ENCODE peak calls at places on chromosomes 3 and 15, in five cellular contexts. N is Panc1, U is NCI-H82, D is astrocyte, O is DMS79 treated with DMSO at 0.1 percent for 48 hours. Y is an unnamed sample.
A peak's percentile ranks its signal among the peaks of the same experiment; 100 is the strongest.

GRCh38 chr3:5731100-5731499 is 543.6 kb downstream of the EDEM1 start:
- DNase-seq in N (no peak), U (peak; percentile 1), D (no peak), O (no peak), Y (no peak)

GRCh38 chr15:38229700-38230099 is 22.9 kb upstream of the SPRED1 start:
- DNase-seq in N (no peak), U (no peak), D (no peak), O (no peak), Y (no peak)

GRCh38 chr3:185846041-185846440 is 21.2 kb upstream of the IGF2BP2 start:
- DNase-seq in N (no peak), U (no peak), D (no peak), O (no peak), Y (no peak)

GRCh38 chr3:78732471-78732870 is 1035.3 kb downstream of the ROBO1 start:
- DNase-seq in N (no peak), U (peak; percentile 87), D (no peak), O (no peak), Y (no peak)

GRCh38 chr3:170360476-170360875 is 3.0 kb downstream of the SKIL start:
- DNase-seq in N (no peak), U (no peak), D (no peak), O (no peak), Y (no peak)

GRCh38 chr3:5133239-5133638 is 11.1 kb downstream of the ARL8B start:
- DNase-seq in N (no peak), U (no peak), D (no peak), O (no peak), Y (no peak)

GRCh38 chr3:161854232-161854771 is 357.7 kb downstream of the OTOL1 start:
- DNase-seq in N (no peak), U (peak; percentile 67), D (peak; percentile 87), O (no peak), Y (no peak)

GRCh38 chr3:17740703-17741102 is 1.7 kb downstream of the TBC1D5 start:
- DNase-seq in N (peak; percentile 61), U (peak; percentile 25), D (peak; percentile 66), O (no peak), Y (no peak)

GRCh38 chr3:148903022-148903442 is 37.9 kb downstream of the CPA3 start:
- DNase-seq in N (no peak), U (no peak), D (peak; percentile 58), O (no peak), Y (no peak)

GRCh38 chr3:14550651-14551611 is 10.8 kb upstream of the GRIP2 start:
- DNase-seq in N (no peak), U (no peak), D (peak; percentile 41), O (no peak), Y (no peak)

GRCh38 chr3:22089284-22089683 is 338.3 kb upstream of the ZNF385D start:
- DNase-seq in N (no peak), U (peak; percentile 51), D (no peak), O (no peak), Y (no peak)

Y was measured in SK-N-MC.